ENCODE peak calls at places on chromosomes 13 and 19, in five cellular contexts. I is H1, E is HepG2, R is HCT116, O is K562. J is an unnamed sample.

GRCh38 chr19:9009935-9010651 is at the start of gene MUC16:
- DNase-seq in I (no peak), R (no peak), O (no peak), E (no peak), J (no peak)

GRCh38 chr13:49521216-49521615 is 25.5 kb downstream of the PHF11 start:
- DNase-seq in E (no peak), R (no peak), I (no peak), O (no peak), J (no peak)

GRCh38 chr19:15475169-15475568 is 4.1 kb downstream of the PGLYRP2 start:
- DNase-seq in I (no peak), O (no peak), R (no peak), E (no peak), J (no peak)

GRCh38 chr19:4474504-4475136 is 2.5 kb downstream of the HDGFL2 start:
- DNase-seq in E (no peak), I (peak), R (no peak), O (peak), J (no peak)

GRCh38 chr13:51923983-51924539 is 62.3 kb downstream of the CCDC70 start:
- DNase-seq in I (no peak), O (peak), E (peak), R (peak), J (no peak)

GRCh38 chr13:49610176-49610575 is 18.1 kb upstream of the ARL11 start:
- DNase-seq in R (no peak), E (no peak), I (no peak), O (no peak), J (no peak)

GRCh38 chr13:113443991-113444390 is 9.3 kb downstream of the ADPRHL1 start:
- DNase-seq in E (no peak), R (no peak), I (no peak), O (no peak), J (no peak)

GRCh38 chr13:94617389-94618000 is 15.8 kb downstream of the GPR180 start:
- DNase-seq in O (no peak), I (no peak), R (no peak), E (peak), J (no peak)

GRCh38 chr13:100306042-100306441 is 217.1 kb downstream of the PCCA start:
- DNase-seq in R (no peak), E (no peak), O (no peak), I (no peak), J (no peak)

GRCh38 chr19:38095411-38096308 is 128.4 kb downstream of the DPF1 start:
- DNase-seq in I (peak), R (peak), O (peak), E (peak), J (peak)

GRCh38 chr13:44230071-44230470 is 143.6 kb upstream of the SERP2 start:
- DNase-seq in E (no peak), O (no peak), I (no peak), R (no peak), J (no peak)

GRCh38 chr13:80040219-80040976 is 300.5 kb downstream of the SPRY2 start:
- DNase-seq in E (no peak), R (peak), I (no peak), O (no peak), J (no peak)

GRCh38 chr13:74586839-74587238 is 452.6 kb upstream of the KLF12 start:
- DNase-seq in I (no peak), R (no peak), E (no peak), O (no peak), J (no peak)

GRCh38 chr19:40805258-40805868 is 6.4 kb downstream of the EGLN2 start:
- DNase-seq in R (no peak), O (no peak), E (no peak), I (no peak), J (no peak)

GRCh38 chr13:67736646-67737420 is 506.7 kb upstream of the PCDH9 start:
- DNase-seq in R (no peak), O (no peak), E (peak), I (peak), J (no peak)

GRCh38 chr19:29014857-29015436 is 198.0 kb downstream of the UQCRFS1 start:
- DNase-seq in E (no peak), I (no peak), R (no peak), O (no peak), J (no peak)

GRCh38 chr13:95296326-95296939 is 4.8 kb downstream of the ABCC4 start:
- DNase-seq in O (no peak), R (peak), I (no peak), E (peak), J (no peak)

GRCh38 chr19:18408053-18408476 is 10.6 kb upstream of the LRRC25 start:
- DNase-seq in I (no peak), R (no peak), E (no peak), O (peak), J (peak)

GRCh38 chr13:104984296-104984818 is 1551.1 kb downstream of the EFNB2 start:
- DNase-seq in O (no peak), E (no peak), R (no peak), I (no peak), J (peak)

GRCh38 chr13:94765814-94766213 is 53.5 kb upstream of the SOX21 start:
- DNase-seq in E (no peak), I (no peak), R (no peak), O (no peak), J (no peak)

GRCh38 chr13:49125964-49126363 is 94.2 kb upstream of the MLNR start:
- DNase-seq in R (no peak), O (no peak), I (no peak), E (no peak), J (no peak)

GRCh38 chr13:54709546-54709945 is 1680.9 kb downstream of the OLFM4 start:
- DNase-seq in E (no peak), R (no peak), I (no peak), O (no peak), J (no peak)

GRCh38 chr19:8654591-8655339 is 24.3 kb downstream of the NFILZ start:
- DNase-seq in E (no peak), R (peak), O (peak), I (peak), J (no peak)

GRCh38 chr13:40439928-40440327 is 226.5 kb downstream of the FOXO1 start:
- DNase-seq in R (no peak), E (no peak), I (no peak), O (no peak), J (no peak)

GRCh38 chr13:72166102-72166660 is 299.2 kb upstream of the DACH1 start:
- DNase-seq in I (no peak), E (no peak), R (no peak), O (no peak), J (no peak)

GRCh38 chr19:51083783-51084182 is 1.1 kb upstream of the KLK14 start:
- DNase-seq in E (no peak), I (no peak), R (no peak), O (no peak), J (no peak)

GRCh38 chr13:39335721-39336120 is 267.3 kb downstream of the LHFPL6 start:
- DNase-seq in R (no peak), E (no peak), O (no peak), I (no peak), J (no peak)

GRCh38 chr19:40279120-40279551 is 6.0 kb downstream of the AKT2 start:
- DNase-seq in O (no peak), R (no peak), I (no peak), E (no peak), J (no peak)

GRCh38 chr19:13428352-13428751 is 77.9 kb downstream of the CACNA1A start:
- DNase-seq in O (peak), E (no peak), I (no peak), R (peak), J (no peak)

GRCh38 chr19:7994114-7994513 is 11.3 kb downstream of the ELAVL1 start:
- DNase-seq in O (no peak), R (no peak), I (no peak), E (no peak), J (no peak)

GRCh38 chr13:41061914-41062837 is 867 bp downstream of the WBP4 start:
- DNase-seq in E (no peak), R (peak), O (peak), I (no peak), J (no peak)

GRCh38 chr13:49585220-49586157 is at the start of gene RCBTB1:
- DNase-seq in R (peak), O (peak), E (peak), I (no peak), J (no peak)

GRCh38 chr13:26017196-26017921 is 34.5 kb downstream of the SHISA2 start:
- DNase-seq in E (no peak), I (no peak), R (no peak), O (no peak), J (no peak)

GRCh38 chr13:43433691-43434121 is 353.1 kb downstream of the ENOX1 start:
- DNase-seq in E (no peak), O (no peak), I (no peak), R (no peak), J (no peak)

GRCh38 chr13:50390503-50391248 is 375.4 kb downstream of the KCNRG start:
- DNase-seq in E (no peak), R (no peak), I (no peak), O (no peak), J (no peak)

GRCh38 chr19:1491114-1491848 is at the start of gene REEP6:
- DNase-seq in I (no peak), O (no peak), R (no peak), E (no peak), J (no peak)

DNA sequence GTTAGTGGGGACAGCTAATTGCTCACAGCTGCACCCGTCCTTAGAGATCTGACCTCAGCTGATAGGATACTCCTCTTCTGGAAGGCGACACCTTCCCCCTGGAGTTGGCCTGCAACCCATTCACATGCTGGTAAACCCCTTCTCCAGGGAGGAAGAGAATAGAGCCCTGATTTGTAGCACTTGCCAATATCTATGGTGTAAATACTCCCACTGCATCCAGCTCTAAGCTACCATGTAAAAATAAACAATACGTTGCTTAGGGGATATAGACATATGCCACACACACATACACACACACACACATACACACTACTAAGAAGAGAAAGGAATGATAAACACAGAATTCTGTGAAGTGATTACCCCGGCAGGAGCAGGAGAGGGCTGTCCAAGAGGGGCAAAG is 49.4 kb upstream of the KCTD15 start:
- DNase-seq in I (no peak), R (no peak), E (no peak), O (no peak), J (no peak)
- H2AFZ ChIP-seq in I (no peak), R (no peak), E (no peak), O (no peak), J (no peak)

GRCh38 chr13:36059366-36059765 is 71.8 kb downstream of the DCLK1 start:
- DNase-seq in O (no peak), E (no peak), I (no peak), R (no peak), J (no peak)

GRCh38 chr13:36062249-36062648 is 68.9 kb downstream of the DCLK1 start:
- DNase-seq in E (no peak), I (no peak), R (no peak), O (no peak), J (no peak)

GRCh38 chr13:36051082-36051481 is 80.1 kb downstream of the DCLK1 start:
- DNase-seq in E (no peak), O (no peak), I (no peak), R (no peak), J (no peak)

GRCh38 chr13:36054041-36054440 is 77.1 kb downstream of the DCLK1 start:
- DNase-seq in E (no peak), I (no peak), R (no peak), O (no peak), J (no peak)

GRCh38 chr13:36057041-36057440 is 74.1 kb downstream of the DCLK1 start:
- DNase-seq in E (no peak), I (no peak), R (no peak), O (no peak), J (no peak)
- TF ChIP-seq ATF3 in E (no peak), I (no peak), R (no peak), O (no peak), J (no peak)

GRCh38 chr13:86581711-86582110 is 782.5 kb upstream of the SLITRK6 start:
- DNase-seq in E (no peak), O (no peak), R (no peak), I (no peak), J (no peak)

GRCh38 chr13:86584301-86584700 is 785.1 kb upstream of the SLITRK6 start:
- DNase-seq in O (no peak), I (no peak), E (no peak), R (no peak), J (no peak)

DNA sequence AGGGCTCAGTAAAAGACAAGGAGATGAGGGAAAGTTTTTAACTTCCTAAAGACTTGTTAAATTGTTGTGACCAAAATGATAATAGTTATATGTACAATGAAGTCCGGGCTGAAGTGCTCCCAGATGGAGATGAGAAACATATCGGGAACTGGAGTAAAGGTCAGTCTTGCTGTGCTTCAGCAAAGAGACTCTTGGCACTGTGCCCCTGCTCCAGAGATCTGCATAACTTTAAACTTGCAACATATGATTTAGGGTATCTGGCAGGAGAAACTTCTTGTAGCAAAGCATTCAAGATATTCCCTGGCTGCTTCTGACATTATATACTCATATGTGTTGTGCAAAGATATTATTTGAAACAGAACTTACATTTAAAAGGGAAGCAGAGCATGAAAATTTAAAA is 786.6 kb upstream of the SLITRK6 start:
- DNase-seq in E (no peak), R (no peak), I (no peak), O (no peak), J (no peak)
- H2AFZ ChIP-seq in E (no peak), R (no peak), I (no peak), O (no peak), J (no peak)

GRCh38 chr13:46660408-46660807 is 107.4 kb downstream of the LRCH1 start:
- DNase-seq in R (no peak), E (no peak), I (no peak), O (no peak), J (no peak)
- TF ChIP-seq ATF3 in R (no peak), E (no peak), I (no peak), O (no peak), J (no peak)

GRCh38 chr19:47045867-47046470 is 2.5 kb downstream of the TMEM160 start:
- DNase-seq in E (no peak), I (no peak), R (no peak), O (no peak), J (no peak)

GRCh38 chr19:47047931-47048399 is 459 bp downstream of the TMEM160 start:
- DNase-seq in I (peak), R (peak), E (peak), O (peak), J (peak)

GRCh38 chr19:47044946-47045866 is 3.2 kb downstream of the TMEM160 start:
- DNase-seq in O (no peak), R (no peak), E (no peak), I (no peak), J (no peak)

GRCh38 chr19:47049307-47049700 is 880 bp upstream of the TMEM160 start:
- DNase-seq in R (no peak), E (no peak), I (no peak), O (no peak), J (no peak)

GRCh38 chr19:47047272-47047930 is 1.0 kb downstream of the TMEM160 start:
- DNase-seq in R (no peak), O (no peak), I (no peak), E (no peak), J (no peak)
- H2AFZ ChIP-seq in R (peak), O (peak), I (peak), E (no peak), J (peak)

GRCh38 chr19:48968813-48969218 is 3.7 kb downstream of the FTL start:
- DNase-seq in I (no peak), O (no peak), E (no peak), R (no peak), J (no peak)
- TF ChIP-seq ATF3 in I (no peak), O (no peak), E (no peak), R (no peak), J (no peak)

DNA sequence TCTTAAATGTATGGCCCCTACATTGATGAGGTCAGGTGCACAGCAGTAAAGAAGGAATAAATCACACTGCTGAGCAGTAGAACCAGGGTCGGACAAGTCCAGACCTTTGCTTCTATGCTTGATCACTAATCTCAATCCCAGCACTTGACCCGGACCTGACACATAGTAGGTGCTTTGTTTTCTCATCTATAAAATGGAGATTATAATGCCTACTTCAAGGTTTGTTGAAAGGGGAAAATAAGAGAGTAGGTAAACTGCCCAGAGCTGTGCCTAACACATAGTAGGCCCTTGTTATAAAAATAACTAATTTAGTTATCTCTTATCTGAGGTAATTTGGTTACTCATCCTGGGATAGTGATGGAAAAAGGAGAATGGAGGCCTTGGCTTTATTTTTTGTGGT is 125.0 kb downstream of the RXFP2 start:
- DNase-seq in R (no peak), E (no peak), O (no peak), I (no peak), J (no peak)
- H2AFZ ChIP-seq in R (no peak), E (no peak), O (no peak), I (no peak), J (no peak)

DNA sequence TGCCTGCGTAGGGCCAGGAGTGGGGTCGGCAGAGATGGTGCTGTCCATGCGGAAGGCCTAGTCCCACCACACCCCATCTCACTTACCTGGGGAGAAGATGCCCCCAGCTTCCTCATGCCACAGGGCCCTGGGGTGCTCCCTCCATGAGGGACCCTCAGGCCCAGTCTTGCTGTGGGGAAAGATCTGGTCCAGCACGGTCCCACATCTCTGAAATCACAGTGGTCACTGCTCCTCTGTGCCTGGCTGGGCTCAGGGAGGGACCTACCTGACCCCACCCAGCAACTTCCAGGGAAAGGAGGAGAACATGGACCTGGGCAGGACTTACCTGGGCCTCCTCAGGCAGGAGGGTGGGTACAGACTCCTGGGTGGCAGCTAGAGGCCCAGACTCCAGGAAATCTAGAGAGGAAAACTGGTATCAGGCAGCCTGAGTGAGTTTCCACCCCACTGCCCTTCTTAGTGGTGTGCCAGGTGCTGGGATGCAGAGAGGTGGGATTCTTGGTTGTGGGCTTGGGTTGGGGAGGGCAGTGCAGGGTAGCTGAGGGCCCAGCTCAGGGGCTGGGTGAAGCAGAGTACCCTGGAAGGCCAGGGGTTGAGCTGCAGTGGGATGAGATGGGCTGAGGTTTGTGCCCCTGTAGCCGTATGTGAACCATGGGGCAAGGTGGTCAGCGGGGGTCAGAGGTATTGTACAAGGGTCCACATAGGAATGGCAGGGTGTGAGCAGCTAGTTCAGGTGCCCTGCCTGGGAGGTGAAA is 3.8 kb downstream of the MZF1 start:
- DNase-seq in I (no peak), O (no peak), E (no peak), R (no peak), J (no peak)
- TF ChIP-seq ATF3 in I (no peak), O (no peak), E (no peak), R (no peak), J (no peak)

DNA sequence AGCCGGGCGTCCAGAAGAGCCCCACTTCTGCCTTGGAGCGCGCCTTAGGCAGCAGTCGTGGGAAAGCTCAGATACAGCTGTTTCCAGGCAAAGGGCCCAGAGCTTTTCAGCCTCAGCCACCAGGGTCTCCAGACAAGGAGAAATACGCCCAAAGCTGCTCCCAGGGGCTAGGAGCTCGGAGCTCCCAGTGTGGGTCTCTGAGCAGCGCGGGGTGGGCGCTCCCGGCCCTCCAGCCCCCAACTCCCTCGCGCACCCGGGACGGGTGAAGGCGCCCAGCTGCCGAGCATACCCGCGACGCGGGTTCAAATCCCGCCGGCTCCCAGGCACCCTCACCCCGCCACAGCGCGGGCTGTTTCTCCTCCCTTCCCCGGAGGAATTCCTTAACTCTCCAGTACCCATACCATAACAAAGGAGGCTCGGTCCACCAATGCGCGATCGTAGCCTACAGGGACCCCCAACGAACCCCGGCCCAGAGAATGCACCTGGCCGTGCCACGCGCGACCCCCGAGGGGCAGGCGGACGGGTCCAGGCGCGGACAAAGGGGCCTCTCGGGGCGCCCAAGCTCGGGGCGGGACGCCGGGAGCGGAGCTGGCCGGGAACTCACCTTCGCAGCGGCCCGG is 507 bp downstream of the COL4A1 start:
- DNase-seq in E (no peak), R (no peak), O (no peak), I (no peak), J (no peak)
- H2AFZ ChIP-seq in E (no peak), R (no peak), O (no peak), I (no peak), J (no peak)